ENCODE peak calls at places on chromosomes 3 and 15, in five cellular contexts. L is heart left ventricle, F is transverse colon, B is tibial nerve, Z is ovary. C is an unnamed sample.

GRCh38 chr15:95946241-95946640 is 384.3 kb upstream of the NR2F2 start:
- DNase-seq in Z (no peak), L (no peak), B (no peak), F (no peak), C (no peak)

GRCh38 chr15:49696441-49696840 is 75.6 kb downstream of the DTWD1 start:
- DNase-seq in F (no peak), B (no peak), L (no peak), Z (no peak), C (no peak)

GRCh38 chr3:161859870-161860450 is 363.4 kb downstream of the OTOL1 start:
- DNase-seq in B (no peak), F (no peak), L (no peak), Z (no peak), C (no peak)

GRCh38 chr3:163018067-163018466 is 1521.5 kb downstream of the OTOL1 start:
- DNase-seq in F (no peak), B (no peak), Z (no peak), L (no peak), C (no peak)

GRCh38 chr3:113847243-113847642 is 8.7 kb downstream of the GRAMD1C start:
- DNase-seq in Z (no peak), B (no peak), F (no peak), L (no peak), C (no peak)

GRCh38 chr3:149703474-149703873 is 45.6 kb upstream of the WWTR1 start:
- DNase-seq in F (peak), B (peak), Z (peak), L (peak), C (no peak)

GRCh38 chr15:55859681-55860080 is 116.7 kb upstream of the PRTG start:
- DNase-seq in Z (no peak), L (no peak), B (no peak), F (no peak), C (no peak)

GRCh38 chr3:49723301-49723630 is 485 bp downstream of the GMPPB start:
- DNase-seq in L (no peak), B (peak), Z (peak), F (peak), C (peak)

GRCh38 chr15:82650046-82650670 is 3.0 kb upstream of the CPEB1 start:
- DNase-seq in L (no peak), Z (no peak), B (no peak), F (no peak), C (no peak)

GRCh38 chr3:111594205-111594604 is 941 bp downstream of the ZBED2 start:
- DNase-seq in B (no peak), F (no peak), L (no peak), Z (no peak), C (no peak)

GRCh38 chr3:190121061-190121765 is 516 bp upstream of the P3H2 start:
- DNase-seq in F (no peak), B (no peak), Z (peak), L (no peak), C (peak)

GRCh38 chr3:190117995-190118394 is 2.7 kb downstream of the P3H2 start:
- DNase-seq in L (no peak), F (no peak), Z (no peak), B (no peak), C (no peak)

GRCh38 chr3:190122198-190122771 is 1.6 kb upstream of the P3H2 start:
- DNase-seq in Z (no peak), L (no peak), F (no peak), B (no peak), C (no peak)

GRCh38 chr3:190119734-190120133 is 963 bp downstream of the P3H2 start:
- DNase-seq in L (no peak), Z (no peak), F (no peak), B (no peak), C (no peak)

GRCh38 chr3:190120161-190121060 is at the start of gene P3H2:
- DNase-seq in L (peak), F (peak), B (peak), Z (peak), C (peak)
- TF ChIP-seq POLR2A in L (no peak), F (peak), B (no peak), Z (no peak), C (peak)

DNA sequence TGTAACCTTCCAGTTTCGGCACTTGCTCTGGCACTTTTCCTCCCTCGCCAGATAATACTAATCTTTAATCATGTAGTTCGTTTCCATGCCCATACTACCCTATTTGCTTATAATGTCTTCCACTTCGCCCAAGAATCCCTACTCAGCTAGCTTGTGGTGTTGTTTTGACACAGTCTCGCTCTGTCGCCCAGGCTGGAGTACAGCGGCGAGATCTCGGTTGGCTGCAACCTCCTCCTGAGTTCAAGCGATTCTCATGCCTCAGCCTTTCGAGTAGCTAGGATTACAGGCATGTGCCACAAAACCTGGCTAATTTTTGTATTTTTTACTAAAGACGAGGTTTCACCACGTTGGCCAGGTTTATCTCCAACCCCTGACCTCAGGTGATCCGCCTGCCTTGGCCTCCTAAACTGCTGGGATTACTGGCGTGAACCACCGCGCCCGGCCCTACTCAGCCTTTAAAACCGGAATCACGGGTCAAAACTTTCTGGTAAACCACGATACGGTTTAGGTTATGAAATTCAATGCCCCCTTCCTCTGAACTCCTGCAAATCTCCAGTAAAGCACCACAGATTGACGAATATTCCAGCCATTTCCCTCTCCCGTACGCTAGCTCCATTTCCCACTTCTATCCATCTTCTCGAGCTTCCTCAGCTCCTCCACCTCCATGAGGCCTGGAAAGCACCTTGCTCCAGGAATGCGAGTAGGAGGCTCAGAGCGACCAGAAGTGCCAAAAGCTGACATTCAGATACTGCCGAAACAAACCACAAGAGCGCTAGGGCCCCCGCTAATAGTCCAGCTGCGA is 869 bp upstream of the RAD51 start:
- DNase-seq in Z (no peak), L (no peak), F (no peak), B (no peak), C (no peak)
- TF ChIP-seq POLR2A in Z (no peak), L (no peak), F (no peak), B (no peak), C (no peak)

GRCh38 chr3:196611761-196612483 is 27.6 kb upstream of the NRROS start:
- DNase-seq in L (peak), F (no peak), B (no peak), Z (no peak), C (no peak)
- TF ChIP-seq POLR2A in L (no peak), F (no peak), B (no peak), Z (no peak), C (no peak)

GRCh38 chr3:127822836-127823589 is 698 bp upstream of the MGLL start:
- DNase-seq in L (peak), B (peak), F (peak), Z (peak), C (peak)
- TF ChIP-seq POLR2A in L (peak), B (no peak), F (peak), Z (no peak), C (peak)

DNA sequence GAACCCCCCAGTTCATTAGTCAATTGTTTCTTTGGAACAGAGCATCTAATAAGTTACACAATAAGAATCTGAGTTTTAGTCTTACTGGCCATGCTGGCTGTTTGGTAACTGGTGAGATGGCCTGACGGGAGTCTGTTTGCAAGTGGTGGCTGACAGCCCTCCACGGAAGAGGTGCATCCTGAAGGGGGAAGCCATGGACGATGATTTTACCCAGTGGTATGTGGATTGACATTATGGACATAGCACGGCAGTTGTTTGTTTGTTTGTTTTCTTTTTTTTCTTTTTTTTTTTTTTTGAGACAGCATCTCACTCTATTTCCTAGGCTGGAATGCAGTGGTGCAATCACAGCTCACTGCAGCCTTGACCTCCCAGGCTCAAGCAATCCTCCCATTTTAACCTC is 156.0 kb downstream of the RPLP1 start:
- DNase-seq in Z (no peak), F (no peak), L (no peak), B (no peak), C (no peak)
- TF ChIP-seq POLR2A in Z (no peak), F (no peak), L (no peak), B (no peak), C (no peak)

GRCh38 chr15:89750560-89751542 is at the start of gene MESP1:
- DNase-seq in L (peak), B (peak), Z (peak), F (peak), C (peak)
- TF ChIP-seq POLR2A in L (peak), B (no peak), Z (peak), F (peak), C (peak)

DNA sequence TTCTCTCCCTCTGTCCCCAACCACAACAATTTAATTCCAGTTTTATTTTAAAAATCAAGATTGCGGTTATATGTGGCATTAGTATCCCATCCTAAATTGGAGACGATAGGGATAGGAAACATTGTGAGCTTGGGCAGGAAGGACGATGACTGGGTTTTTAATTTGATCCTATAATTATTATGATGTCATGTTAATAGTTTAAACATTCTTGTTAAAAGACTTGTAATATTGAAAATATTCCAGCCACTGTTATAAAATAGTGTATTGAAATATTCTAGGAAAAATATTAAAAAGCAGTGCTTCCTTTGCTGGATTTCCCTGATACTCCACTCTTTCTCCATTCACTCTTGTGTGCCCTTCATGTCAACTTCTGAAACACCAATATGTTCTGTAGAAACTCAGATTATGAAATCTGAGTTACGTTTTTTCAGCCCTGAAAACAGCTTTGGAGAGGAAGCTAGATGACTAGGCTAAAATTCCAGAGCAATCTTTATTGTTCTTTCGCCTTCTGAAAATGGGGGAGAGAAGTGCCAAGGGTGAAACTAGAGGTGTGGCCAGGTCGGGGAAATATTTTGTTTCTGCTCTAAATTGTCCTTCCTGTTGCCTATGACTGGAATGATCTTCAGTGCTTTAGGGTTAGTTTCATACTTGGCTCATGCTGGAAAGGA is 46.1 kb upstream of the MAP3K13 start:
- DNase-seq in L (no peak), B (no peak), Z (no peak), F (no peak), C (no peak)
- TF ChIP-seq POLR2A in L (no peak), B (no peak), Z (no peak), F (no peak), C (peak)

GRCh38 chr3:64083588-64083974 is 60.3 kb upstream of the PSMD6 start:
- DNase-seq in Z (no peak), F (no peak), L (no peak), B (no peak), C (no peak)
- TF ChIP-seq POLR2A in Z (no peak), F (no peak), L (no peak), B (no peak), C (no peak)

DNA sequence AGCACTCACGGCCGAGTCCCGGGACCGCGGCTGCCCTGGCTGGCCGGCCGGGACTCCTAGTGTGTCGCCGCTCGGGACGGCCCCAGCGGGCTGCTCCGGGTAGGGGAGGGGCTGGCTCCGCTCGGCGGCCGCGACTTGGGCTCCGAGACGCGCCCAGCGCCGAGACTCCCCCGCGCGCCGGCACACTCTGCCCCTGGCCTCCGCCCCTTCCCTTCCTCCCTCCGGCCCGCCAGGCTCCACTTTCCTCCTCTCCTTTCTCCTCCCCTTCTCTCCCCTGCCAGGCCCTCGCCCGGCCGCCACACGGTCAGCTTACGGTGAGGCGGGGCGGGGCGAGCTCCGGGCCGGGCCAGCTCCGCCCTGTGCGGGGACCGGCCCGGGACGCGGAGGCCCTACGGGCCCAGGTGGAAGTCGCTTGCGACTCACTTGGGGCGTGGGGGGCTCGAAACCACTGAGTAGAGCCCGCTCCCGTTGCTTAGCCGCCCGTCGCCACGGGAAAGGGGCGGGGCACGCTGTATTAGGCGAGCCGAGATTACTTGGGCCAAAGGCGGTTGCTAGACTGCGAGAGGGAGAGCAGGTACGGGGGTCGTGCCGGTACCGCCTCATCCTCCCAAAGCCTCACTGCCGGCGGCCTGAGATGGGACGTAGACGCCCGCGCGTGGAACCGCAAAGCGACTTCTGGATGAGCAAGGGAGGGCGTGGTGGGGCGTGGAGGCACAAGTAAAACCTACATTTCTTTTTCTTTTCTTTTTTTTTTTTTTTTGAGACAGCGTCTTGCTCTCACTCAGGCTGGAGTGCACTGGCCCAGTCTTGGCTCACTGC is at the start of gene ITGB5:
- DNase-seq in L (peak), Z (peak), F (peak), B (peak), C (peak)
- TF ChIP-seq POLR2A in L (peak), Z (peak), F (peak), B (peak), C (peak)

DNA sequence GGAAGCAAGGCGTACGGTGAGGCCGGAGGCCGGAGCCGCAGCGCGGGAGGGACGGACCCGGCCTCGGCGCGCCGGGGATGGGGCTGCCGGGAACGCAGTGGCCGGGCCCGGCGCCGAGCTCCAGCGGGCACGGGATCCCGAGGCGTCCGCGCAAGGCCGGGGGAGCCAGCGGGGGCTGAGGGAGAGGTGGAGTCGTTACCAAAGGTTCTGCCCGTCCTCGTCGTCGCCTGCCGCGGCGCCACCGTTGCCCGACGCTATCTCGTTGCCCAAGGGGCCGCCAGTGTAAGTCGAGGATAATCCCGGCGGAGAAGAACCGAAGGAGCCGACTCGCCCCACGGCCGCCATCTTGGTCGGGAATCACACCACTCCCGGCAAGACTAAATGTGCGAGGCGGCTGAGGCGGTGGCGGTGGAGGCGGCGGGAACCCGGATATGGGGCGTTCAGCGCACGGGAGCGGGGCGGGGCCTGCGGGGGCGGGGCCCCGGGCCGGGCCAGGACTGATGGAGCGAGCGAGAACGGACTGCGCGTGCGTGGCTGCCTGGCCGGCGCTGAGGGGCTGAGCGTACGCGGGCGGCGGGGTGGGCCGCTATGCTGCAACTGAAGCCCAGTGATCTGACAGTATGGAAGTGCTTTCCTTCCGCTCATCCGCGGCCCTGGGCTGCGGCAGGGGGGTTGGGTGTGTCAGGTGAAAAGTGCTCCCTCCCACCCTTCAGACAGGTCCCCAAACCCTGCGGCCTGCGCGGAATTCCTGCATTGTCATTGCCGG is at the start of gene DYNC1LI1:
- DNase-seq in F (peak), Z (peak), B (peak), L (peak), C (peak)
- TF ChIP-seq POLR2A in F (peak), Z (peak), B (no peak), L (peak), C (peak)